ENCODE peak calls at places on chromosomes 2 and 18, in six cellular contexts. C is hypothalamus, U is lower lobe of right lung, B is RWPE1, J is OCI-M1, Z is T-helper 1 cell. W is an unnamed sample.

GRCh38 chr2:137435176-137435575 is 529.1 kb upstream of the HNMT start:
- DNase-seq in C (no peak), U (no peak), B (peak), J (no peak), Z (no peak), W (no peak)

GRCh38 chr2:241601841-241602240 is 35.1 kb downstream of the THAP4 start:
- DNase-seq in C (no peak), U (no peak), B (no peak), J (no peak), Z (no peak), W (no peak)

GRCh38 chr18:45837283-45838070 is 12.0 kb downstream of the SIGLEC15 start:
- DNase-seq in C (no peak), U (peak), B (no peak), J (no peak), Z (peak), W (no peak)

GRCh38 chr2:228688007-228688645 is 506.6 kb upstream of the SPHKAP start:
- DNase-seq in C (no peak), U (no peak), B (no peak), J (no peak), Z (no peak), W (no peak)

GRCh38 chr2:26269571-26270170 is 24.9 kb downstream of the HADHB start:
- DNase-seq in C (no peak), U (no peak), B (peak), J (no peak), Z (no peak), W (no peak)

GRCh38 chr2:234676109-234676858 is 179.4 kb upstream of the ARL4C start:
- DNase-seq in C (no peak), U (no peak), B (no peak), J (no peak), Z (no peak), W (no peak)

GRCh38 chr18:48868468-48869466 is 82.0 kb downstream of the SMAD7 start:
- DNase-seq in C (no peak), U (peak), B (no peak), J (peak), Z (peak), W (no peak)

GRCh38 chr18:49561377-49562193 is at the start of gene LIPG:
- DNase-seq in C (no peak), U (peak), B (peak), J (no peak), Z (peak), W (no peak)

GRCh38 chr18:49447810-49448745 is 12.4 kb downstream of the DYM start:
- DNase-seq in C (no peak), U (no peak), B (peak), J (peak), Z (peak), W (no peak)

GRCh38 chr2:31962757-31963361 is 47.9 kb downstream of the MEMO1 start:
- DNase-seq in C (no peak), U (no peak), B (no peak), J (peak), Z (peak), W (no peak)

GRCh38 chr2:86791574-86791973 is 861 bp upstream of the CD8A start:
- DNase-seq in C (no peak), U (peak), B (no peak), J (no peak), Z (no peak), W (no peak)

GRCh38 chr18:12287131-12287681 is 20.8 kb upstream of the TUBB6 start:
- DNase-seq in C (no peak), U (peak), B (peak), J (no peak), Z (no peak), W (no peak)

GRCh38 chr2:42925742-42926437 is 133.5 kb upstream of the HAAO start:
- DNase-seq in C (no peak), U (no peak), B (no peak), J (no peak), Z (no peak), W (peak)

GRCh38 chr2:125593036-125593435 is 1062.9 kb upstream of the GYPC start:
- DNase-seq in C (no peak), U (no peak), B (no peak), J (no peak), Z (no peak), W (no peak)

GRCh38 chr2:20599861-20600461 is 50.9 kb downstream of the HS1BP3 start:
- DNase-seq in C (no peak), U (no peak), B (no peak), J (no peak), Z (no peak), W (peak)

GRCh38 chr2:111189106-111189505 is 68.4 kb downstream of the BCL2L11 start:
- DNase-seq in C (no peak), U (no peak), B (no peak), J (no peak), Z (no peak), W (no peak)

GRCh38 chr2:183838295-183838694 is 714.1 kb downstream of the NUP35 start:
- DNase-seq in C (no peak), U (no peak), B (no peak), J (no peak), Z (no peak), W (no peak)

GRCh38 chr18:48798334-48799197 is 152.2 kb downstream of the SMAD7 start:
- DNase-seq in C (no peak), U (peak), B (no peak), J (no peak), Z (no peak), W (no peak)

GRCh38 chr18:75374466-75374865 is 53.0 kb downstream of the SMIM21 start:
- DNase-seq in C (no peak), U (no peak), B (no peak), J (no peak), Z (no peak), W (no peak)

GRCh38 chr2:37984589-37984988 is 59.5 kb downstream of the RMDN2 start:
- DNase-seq in C (no peak), U (no peak), B (no peak), J (peak), Z (peak), W (no peak)

GRCh38 chr2:28452534-28453081 is 43.3 kb upstream of the PLB1 start:
- DNase-seq in C (no peak), U (peak), B (peak), J (peak), Z (peak), W (no peak)

GRCh38 chr2:171882095-171882769 is 11.8 kb downstream of the SLC25A12 start:
- DNase-seq in C (no peak), U (no peak), B (no peak), J (no peak), Z (no peak), W (no peak)

GRCh38 chr2:204545861-204546773 is 842 bp downstream of the PARD3B start:
- DNase-seq in C (no peak), U (peak), B (no peak), J (peak), Z (no peak), W (no peak)

W was measured in amygdala.